ENCODE peak calls at places on chromosome 18, in seven cellular contexts. G, B, I, F, D, Y and X are unnamed samples.

GRCh38 chr18:28875059-28875458 is 698.1 kb upstream of the CDH2 start:
- DNase-seq in G (no peak), B (no peak), I (no peak), F (peak; percentile 31), D (no peak), Y (no peak), X (no peak)

GRCh38 chr18:70028734-70029133 is 81.1 kb upstream of the CD226 start:
- DNase-seq in G (no peak), B (no peak), I (no peak), F (no peak), D (peak; percentile 17), Y (no peak), X (no peak)

GRCh38 chr18:77035380-77035779 is 97.2 kb downstream of the MBP start:
- DNase-seq in G (no peak), B (no peak), I (no peak), F (peak; percentile 3), D (no peak), Y (no peak), X (no peak)

GRCh38 chr18:36017232-36017631 is 44.8 kb downstream of the RMP24 start:
- DNase-seq in G (no peak), B (no peak), I (no peak), F (no peak), D (no peak), Y (no peak), X (no peak)

GRCh38 chr18:55950379-55951166 is 362.6 kb upstream of the TCF4 start:
- DNase-seq in G (no peak), B (no peak), I (no peak), F (no peak), D (no peak), Y (no peak), X (no peak)

GRCh38 chr18:13237641-13238040 is 19.1 kb downstream of the LDLRAD4 start:
- DNase-seq in G (no peak), B (no peak), I (no peak), F (no peak), D (no peak), Y (no peak), X (no peak)

GRCh38 chr18:23810396-23810795 is 121.1 kb downstream of the LAMA3 start:
- DNase-seq in G (peak; percentile 29), B (no peak), I (no peak), F (no peak), D (peak; percentile 24), Y (no peak), X (peak; percentile 7)

GRCh38 chr18:79799619-79800352 is 2.0 kb downstream of the KCNG2 start:
- DNase-seq in G (no peak), B (no peak), I (no peak), F (no peak), D (peak; percentile 65), Y (no peak), X (no peak)

GRCh38 chr18:22340340-22340739 is 77.4 kb downstream of the CTAGE1 start:
- DNase-seq in G (no peak), B (no peak), I (no peak), F (no peak), D (no peak), Y (no peak), X (no peak)

GRCh38 chr18:43009666-43010065 is 105.8 kb downstream of the RIT2 start:
- DNase-seq in G (no peak), B (no peak), I (no peak), F (no peak), D (no peak), Y (no peak), X (no peak)

GRCh38 chr18:34734048-34734447 is 23.9 kb downstream of the DTNA start:
- DNase-seq in G (no peak), B (no peak), I (no peak), F (no peak), D (no peak), Y (no peak), X (no peak)

GRCh38 chr18:77013777-77014525 is 118.6 kb downstream of the MBP start:
- DNase-seq in G (no peak), B (peak; percentile 84), I (peak; percentile 86), F (no peak), D (no peak), Y (no peak), X (no peak)

DNA sequence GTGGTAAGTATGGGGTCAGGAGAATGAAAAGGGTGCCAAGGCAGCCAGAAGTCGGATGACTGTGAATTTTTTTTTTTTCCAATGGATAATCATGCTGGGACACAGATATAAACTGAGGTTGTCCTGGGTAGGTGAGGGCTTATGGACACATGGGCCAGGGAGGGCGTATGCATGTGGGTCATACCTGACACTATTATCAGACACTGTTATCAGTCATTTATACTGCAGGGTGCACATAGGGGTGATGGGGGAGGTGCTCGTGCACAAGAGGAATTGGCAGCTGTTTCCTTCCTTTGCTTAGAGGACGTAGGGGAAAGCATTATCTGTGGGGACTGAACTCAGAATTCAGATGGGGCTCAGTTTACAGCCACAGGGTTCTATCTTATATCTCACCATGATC is 10.1 kb downstream of the CTIF start:
- DNase-seq in G (no peak), B (peak; percentile 38), I (no peak), F (no peak), D (no peak), Y (no peak), X (no peak)
- H3K27ac ChIP-seq in G (no peak overlapping the region), B (peak overlapping the region; percentile 73), I (peak overlapping the region; percentile 93), F (peak overlapping the region; percentile 99), D (no peak overlapping the region), Y (peak overlapping the region; percentile 73), X (no peak overlapping the region)

GRCh38 chr18:8726963-8727730 is 21.8 kb downstream of the MTCL1 start:
- DNase-seq in G (no peak), B (no peak), I (no peak), F (no peak), D (peak; percentile 68), Y (no peak), X (no peak)
- H3K27ac ChIP-seq in G (no peak overlapping the region), B (no peak overlapping the region), I (no peak overlapping the region), F (no peak overlapping the region), D (peak overlapping the region; percentile 84), Y (no peak overlapping the region), X (no peak overlapping the region)

DNA sequence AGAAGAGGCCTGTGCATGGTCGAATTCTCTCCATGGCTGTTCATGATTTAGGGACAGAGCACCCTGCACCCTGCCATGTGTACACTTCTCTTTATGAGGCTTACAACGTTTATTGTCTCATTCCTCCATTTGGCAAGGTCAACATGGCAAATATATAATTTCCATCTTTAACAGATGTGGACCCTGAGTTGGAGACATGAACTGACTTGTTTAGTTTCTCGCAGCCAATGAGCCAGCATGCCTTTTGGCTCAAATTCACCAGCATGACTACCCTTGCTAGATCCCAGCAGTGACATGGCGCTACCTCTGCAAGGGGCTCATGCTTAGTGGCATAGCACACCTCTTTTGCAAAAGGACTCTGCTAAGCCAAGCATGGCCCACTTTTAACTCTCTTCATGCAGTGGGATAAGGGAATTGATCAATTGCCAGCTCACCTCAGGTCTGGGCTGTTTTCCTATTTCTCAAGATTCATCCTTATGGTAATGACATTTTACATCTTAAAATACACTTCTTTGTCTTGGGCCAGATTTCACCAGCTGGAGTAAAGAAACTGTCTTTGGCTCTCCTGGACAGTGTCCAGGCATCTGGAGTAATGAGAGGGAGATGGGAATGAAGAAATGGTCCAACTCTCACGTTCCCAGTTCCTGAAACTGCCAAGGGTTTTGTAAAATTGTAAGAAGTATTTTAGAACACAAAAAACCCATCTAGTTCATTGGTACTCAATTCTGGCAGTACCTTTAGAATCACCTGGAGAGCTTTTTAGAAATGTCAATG is 159.6 kb downstream of the SETBP1 start:
- DNase-seq in G (no peak), B (no peak), I (no peak), F (no peak), D (no peak), Y (no peak), X (no peak)
- H3K27ac ChIP-seq in G (no peak overlapping the region), B (no peak overlapping the region), I (no peak overlapping the region), F (no peak overlapping the region), D (no peak overlapping the region), Y (no peak overlapping the region), X (no peak overlapping the region)

GRCh38 chr18:63834471-63835113 is 52.9 kb upstream of the SERPINB2 start:
- DNase-seq in G (no peak), B (no peak), I (no peak), F (peak; percentile 24), D (no peak), Y (no peak), X (no peak)
- H3K27ac ChIP-seq in G (no peak overlapping the region), B (no peak overlapping the region), I (no peak overlapping the region), F (no peak overlapping the region), D (no peak overlapping the region), Y (no peak overlapping the region), X (no peak overlapping the region)

GRCh38 chr18:48621240-48621639 is 82.4 kb downstream of the CTIF start:
- DNase-seq in G (no peak), B (no peak), I (no peak), F (peak; percentile 92), D (no peak), Y (no peak), X (no peak)
- H3K27ac ChIP-seq in G (no peak overlapping the region), B (peak overlapping the region; percentile 69), I (no peak overlapping the region), F (peak overlapping the region; percentile 83), D (peak overlapping the region; percentile 87), Y (no peak overlapping the region), X (no peak overlapping the region)

GRCh38 chr18:11548940-11549551 is 60.4 kb upstream of the SLC35G4 start:
- DNase-seq in G (no peak), B (no peak), I (no peak), F (no peak), D (no peak), Y (no peak), X (no peak)

GRCh38 chr18:11548367-11548766 is 61.0 kb upstream of the SLC35G4 start:
- DNase-seq in G (no peak), B (no peak), I (no peak), F (no peak), D (no peak), Y (no peak), X (no peak)

DNA sequence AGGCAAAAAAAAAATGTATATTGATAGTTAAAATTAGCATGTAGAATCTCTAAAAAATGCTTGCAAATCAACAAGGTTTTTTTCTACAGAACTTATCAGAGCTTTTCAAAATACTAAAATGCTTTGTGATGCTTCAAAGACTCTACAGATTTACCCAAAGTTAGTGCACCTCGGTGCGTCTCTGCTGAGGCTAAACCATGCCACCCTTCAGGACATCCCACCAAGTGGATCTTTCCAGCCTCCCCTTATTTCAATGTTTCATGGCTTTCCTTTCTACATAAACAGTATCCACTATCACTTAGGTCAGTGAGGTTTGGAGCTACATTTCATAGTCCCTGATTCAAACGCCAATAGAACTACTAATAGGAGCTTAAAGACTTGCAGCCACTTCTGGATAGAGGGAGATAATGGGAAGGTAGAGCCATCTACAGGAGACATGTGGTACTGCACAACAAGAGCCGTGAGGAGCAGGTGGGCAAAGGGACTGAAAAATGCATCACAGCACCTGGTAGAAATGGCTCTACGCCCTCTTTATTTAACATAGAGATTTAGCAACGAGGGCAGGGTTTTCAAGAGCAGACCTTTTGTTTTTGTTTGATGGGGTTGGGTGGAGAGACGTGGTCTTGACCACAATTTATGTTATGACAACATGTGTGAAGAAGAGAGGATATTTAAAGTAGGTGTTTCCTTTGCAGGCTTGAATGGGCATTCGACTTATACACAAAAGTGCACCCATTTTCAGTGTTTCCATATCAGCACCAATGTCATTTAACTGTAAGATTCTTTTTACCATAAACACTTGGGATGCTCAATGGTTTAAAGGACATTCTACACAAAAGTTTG is 56.1 kb upstream of the SLC35G4 start:
- DNase-seq in G (peak; percentile 8), B (no peak), I (no peak), F (peak; percentile 67), D (peak; percentile 70), Y (no peak), X (no peak)
- H3K27ac ChIP-seq in G (no peak overlapping the region), B (no peak overlapping the region), I (no peak overlapping the region), F (no peak overlapping the region), D (no peak overlapping the region), Y (no peak overlapping the region), X (no peak overlapping the region)